ENCODE peak calls at places on chromosomes 11 and 22, in four cellular contexts. One of them, this sample, is unnamed.

GRCh38 chr11:115256326-115257197 is 247.7 kb downstream of the CADM1 start:
- DNase-seq in K562: no peak
- DNase-seq in GM12878: peak
- DNase-seq in SK-N-SH: peak
- DNase-seq in this sample: no peak

GRCh38 chr22:19463491-19464469 is 15.2 kb downstream of the UFD1 start:
- DNase-seq in GM12878: no peak
- DNase-seq in SK-N-SH: no peak
- DNase-seq in K562: no peak
- DNase-seq in this sample: no peak

GRCh38 chr22:19779685-19780268 is 19.2 kb downstream of the TBX1 start:
- DNase-seq in SK-N-SH: no peak
- DNase-seq in K562: no peak
- DNase-seq in GM12878: no peak
- DNase-seq in this sample: no peak

GRCh38 chr11:69423611-69424385 is 57.7 kb upstream of the LINC01488 start:
- DNase-seq in SK-N-SH: no peak
- DNase-seq in K562: no peak
- DNase-seq in GM12878: no peak
- DNase-seq in this sample: no peak

GRCh38 chr11:100581318-100581717 is 105.8 kb upstream of the ARHGAP42 start:
- DNase-seq in GM12878: no peak
- DNase-seq in SK-N-SH: no peak
- DNase-seq in K562: no peak
- DNase-seq in this sample: no peak

GRCh38 chr22:48277868-48278581 is 1515.6 kb downstream of the TBC1D22A start:
- DNase-seq in K562: no peak
- DNase-seq in GM12878: no peak
- DNase-seq in SK-N-SH: no peak
- DNase-seq in this sample: no peak

GRCh38 chr11:47376183-47376542 is 2.2 kb downstream of the SPI1 start:
- DNase-seq in K562: no peak
- DNase-seq in GM12878: no peak
- DNase-seq in SK-N-SH: no peak
- DNase-seq in this sample: no peak

GRCh38 chr11:117417342-117417741 is 89.7 kb downstream of the CEP164 start:
- DNase-seq in K562: no peak
- DNase-seq in SK-N-SH: no peak
- DNase-seq in GM12878: no peak
- DNase-seq in this sample: no peak

GRCh38 chr11:132008872-132009271 is 638.5 kb downstream of the NTM start:
- DNase-seq in SK-N-SH: no peak
- DNase-seq in K562: no peak
- DNase-seq in GM12878: no peak
- DNase-seq in this sample: no peak

GRCh38 chr11:65454696-65455456 is 32.3 kb downstream of the NEAT1 start:
- DNase-seq in SK-N-SH: peak
- DNase-seq in GM12878: peak
- DNase-seq in K562: peak
- DNase-seq in this sample: peak

GRCh38 chr11:72441647-72442267 is 7.4 kb upstream of the CLPB start:
- DNase-seq in SK-N-SH: no peak
- DNase-seq in K562: no peak
- DNase-seq in GM12878: no peak
- DNase-seq in this sample: no peak

GRCh38 chr11:64178203-64178602 is 7.8 kb upstream of the STIP1 start:
- DNase-seq in GM12878: no peak
- DNase-seq in K562: no peak
- DNase-seq in SK-N-SH: no peak
- DNase-seq in this sample: no peak

GRCh38 chr11:64180871-64181270 is 5.1 kb upstream of the STIP1 start:
- DNase-seq in K562: no peak
- DNase-seq in GM12878: no peak
- DNase-seq in SK-N-SH: peak
- DNase-seq in this sample: no peak

GRCh38 chr11:64183890-64184289 is 2.1 kb upstream of the STIP1 start:
- DNase-seq in GM12878: no peak
- DNase-seq in SK-N-SH: no peak
- DNase-seq in K562: no peak
- DNase-seq in this sample: no peak

GRCh38 chr11:64179221-64179620 is 6.8 kb upstream of the STIP1 start:
- DNase-seq in K562: no peak
- DNase-seq in SK-N-SH: no peak
- DNase-seq in GM12878: no peak
- DNase-seq in this sample: no peak

GRCh38 chr11:64181506-64182411 is 4.2 kb upstream of the STIP1 start:
- DNase-seq in SK-N-SH: peak
- DNase-seq in GM12878: no peak
- DNase-seq in K562: peak
- DNase-seq in this sample: peak
- H3K4me3 ChIP-seq in SK-N-SH: peak
- H3K4me3 ChIP-seq in GM12878: peak
- H3K4me3 ChIP-seq in K562: peak
- H3K4me3 ChIP-seq in this sample: peak

GRCh38 chr11:68044145-68044813 is 5.5 kb downstream of the TCIRG1 start:
- DNase-seq in SK-N-SH: peak
- DNase-seq in K562: no peak
- DNase-seq in GM12878: no peak
- DNase-seq in this sample: no peak

GRCh38 chr11:68043029-68043348 is 4.2 kb downstream of the TCIRG1 start:
- DNase-seq in SK-N-SH: peak
- DNase-seq in GM12878: no peak
- DNase-seq in K562: peak
- DNase-seq in this sample: no peak

GRCh38 chr11:68044898-68045351 is 6.1 kb downstream of the TCIRG1 start:
- DNase-seq in GM12878: no peak
- DNase-seq in SK-N-SH: peak
- DNase-seq in K562: no peak
- DNase-seq in this sample: no peak

GRCh38 chr11:68042219-68043028 is 3.6 kb downstream of the TCIRG1 start:
- DNase-seq in SK-N-SH: peak
- DNase-seq in K562: no peak
- DNase-seq in GM12878: no peak
- DNase-seq in this sample: no peak

DNA sequence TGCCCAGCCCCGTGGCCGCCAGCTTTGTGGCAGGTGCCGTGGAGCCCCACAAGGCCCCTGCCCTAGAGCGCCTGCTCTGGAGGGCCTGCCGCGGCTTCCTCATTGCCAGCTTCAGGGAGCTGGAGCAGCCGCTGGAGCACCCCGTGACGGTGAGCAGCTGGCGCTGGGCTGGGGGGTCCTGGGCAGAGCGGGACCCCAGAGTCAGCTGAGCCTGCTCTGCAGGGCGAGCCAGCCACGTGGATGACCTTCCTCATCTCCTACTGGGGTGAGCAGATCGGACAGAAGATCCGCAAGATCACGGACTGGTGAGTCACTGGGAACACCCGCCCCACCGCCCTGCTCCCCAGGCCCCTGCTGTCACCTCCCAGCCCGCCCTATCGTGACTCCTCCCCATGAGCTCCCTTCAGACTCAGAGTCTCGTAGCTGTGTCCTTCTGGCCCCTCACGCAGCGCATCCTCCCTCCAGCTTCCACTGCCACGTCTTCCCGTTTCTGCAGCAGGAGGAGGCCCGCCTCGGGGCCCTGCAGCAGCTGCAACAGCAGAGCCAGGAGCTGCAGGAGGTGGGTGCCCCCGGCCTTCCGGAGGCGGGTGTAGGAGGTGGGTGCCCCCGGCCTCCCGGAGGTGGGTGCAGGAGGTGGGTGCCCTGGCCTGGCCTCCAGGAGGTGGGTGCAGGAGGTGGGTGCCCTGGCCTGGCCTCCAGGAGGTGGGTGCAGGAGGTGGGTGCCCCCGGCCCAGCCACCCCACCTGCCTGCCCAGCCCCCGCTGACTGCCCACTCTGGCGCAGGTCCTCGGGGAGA is 4.7 kb downstream of the TCIRG1 start:
- DNase-seq in K562: peak
- DNase-seq in SK-N-SH: peak
- DNase-seq in GM12878: no peak
- DNase-seq in this sample: no peak
- TF ChIP-seq NFIC in K562: no peak
- TF ChIP-seq NFIC in SK-N-SH: no peak
- TF ChIP-seq NFIC in GM12878: no peak
- TF ChIP-seq NFIC in this sample: no peak

DNA sequence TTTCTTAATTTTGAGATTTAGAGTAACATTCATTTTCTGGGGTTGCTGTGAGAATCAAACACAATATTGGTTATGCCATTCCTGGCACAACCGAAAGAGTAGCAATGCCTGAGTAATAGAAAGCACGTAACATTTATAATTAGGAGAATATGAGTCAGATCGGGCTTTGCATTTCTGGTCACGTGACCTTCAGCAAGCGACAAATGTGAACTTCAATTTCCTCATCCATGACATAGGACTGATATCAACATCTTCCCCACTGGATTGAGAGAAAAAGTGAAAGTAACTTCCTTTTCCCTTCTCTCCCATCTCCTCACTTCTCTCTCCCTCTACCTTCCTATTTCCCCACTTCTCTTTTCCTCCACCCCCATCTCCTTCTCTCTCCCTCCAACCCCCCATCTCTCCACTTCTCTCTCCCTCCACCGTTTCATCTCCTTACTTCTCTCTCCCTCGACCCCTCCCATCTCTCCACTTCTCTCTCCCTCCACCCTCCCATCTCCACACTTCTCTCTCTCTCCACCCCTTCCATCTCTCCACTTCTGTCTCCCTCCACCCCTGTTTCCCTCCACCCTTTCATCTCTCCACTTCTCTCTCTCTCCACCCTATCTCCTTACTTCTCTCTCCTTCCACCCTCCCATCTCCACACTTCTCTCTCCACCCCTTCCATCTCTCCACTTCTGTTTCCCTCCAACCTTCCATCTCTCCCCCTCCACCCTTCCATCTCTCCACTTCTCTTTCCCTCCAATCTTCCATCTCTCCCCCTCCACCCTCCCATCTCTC is 33.5 kb upstream of the CAT start:
- DNase-seq in SK-N-SH: no peak
- DNase-seq in K562: no peak
- DNase-seq in GM12878: peak
- DNase-seq in this sample: no peak
- H3K4me3 ChIP-seq in SK-N-SH: no peak
- H3K4me3 ChIP-seq in K562: no peak
- H3K4me3 ChIP-seq in GM12878: peak
- H3K4me3 ChIP-seq in this sample: no peak

GRCh38 chr11:74468058-74468457 is 709 bp upstream of the KCNE3 start:
- DNase-seq in SK-N-SH: no peak
- DNase-seq in K562: no peak
- DNase-seq in GM12878: no peak
- DNase-seq in this sample: no peak

GRCh38 chr11:74464746-74465145 is 2.6 kb downstream of the KCNE3 start:
- DNase-seq in GM12878: no peak
- DNase-seq in SK-N-SH: no peak
- DNase-seq in K562: no peak
- DNase-seq in this sample: no peak

GRCh38 chr11:74465291-74465708 is 2.0 kb downstream of the KCNE3 start:
- DNase-seq in SK-N-SH: no peak
- DNase-seq in GM12878: no peak
- DNase-seq in K562: peak
- DNase-seq in this sample: peak

GRCh38 chr11:74468521-74469280 is 1.4 kb upstream of the KCNE3 start:
- DNase-seq in SK-N-SH: no peak
- DNase-seq in GM12878: no peak
- DNase-seq in K562: no peak
- DNase-seq in this sample: no peak

GRCh38 chr11:74466916-74467885 is at the start of gene KCNE3:
- DNase-seq in SK-N-SH: no peak
- DNase-seq in GM12878: no peak
- DNase-seq in K562: peak
- DNase-seq in this sample: no peak
- TF ChIP-seq NFIC in SK-N-SH: no peak
- TF ChIP-seq NFIC in GM12878: no peak
- TF ChIP-seq NFIC in K562: no peak
- TF ChIP-seq NFIC in this sample: no peak

GRCh38 chr11:110613526-110613925 is 98.7 kb downstream of the ARHGAP20 start:
- DNase-seq in SK-N-SH: no peak
- DNase-seq in K562: no peak
- DNase-seq in GM12878: no peak
- DNase-seq in this sample: no peak
- H3K4me3 ChIP-seq in SK-N-SH: no peak
- H3K4me3 ChIP-seq in K562: no peak
- H3K4me3 ChIP-seq in GM12878: no peak
- H3K4me3 ChIP-seq in this sample: no peak

GRCh38 chr11:114172055-114172861 is 112.7 kb downstream of the ZBTB16 start:
- DNase-seq in K562: no peak
- DNase-seq in GM12878: no peak
- DNase-seq in SK-N-SH: no peak
- DNase-seq in this sample: no peak

GRCh38 chr11:114169321-114169749 is 109.8 kb downstream of the ZBTB16 start:
- DNase-seq in GM12878: no peak
- DNase-seq in SK-N-SH: no peak
- DNase-seq in K562: no peak
- DNase-seq in this sample: no peak

GRCh38 chr11:114172871-114173444 is 113.4 kb downstream of the ZBTB16 start:
- DNase-seq in GM12878: no peak
- DNase-seq in K562: no peak
- DNase-seq in SK-N-SH: no peak
- DNase-seq in this sample: no peak

GRCh38 chr11:114170226-114170625 is 110.7 kb downstream of the ZBTB16 start:
- DNase-seq in K562: no peak
- DNase-seq in SK-N-SH: no peak
- DNase-seq in GM12878: no peak
- DNase-seq in this sample: no peak

DNA sequence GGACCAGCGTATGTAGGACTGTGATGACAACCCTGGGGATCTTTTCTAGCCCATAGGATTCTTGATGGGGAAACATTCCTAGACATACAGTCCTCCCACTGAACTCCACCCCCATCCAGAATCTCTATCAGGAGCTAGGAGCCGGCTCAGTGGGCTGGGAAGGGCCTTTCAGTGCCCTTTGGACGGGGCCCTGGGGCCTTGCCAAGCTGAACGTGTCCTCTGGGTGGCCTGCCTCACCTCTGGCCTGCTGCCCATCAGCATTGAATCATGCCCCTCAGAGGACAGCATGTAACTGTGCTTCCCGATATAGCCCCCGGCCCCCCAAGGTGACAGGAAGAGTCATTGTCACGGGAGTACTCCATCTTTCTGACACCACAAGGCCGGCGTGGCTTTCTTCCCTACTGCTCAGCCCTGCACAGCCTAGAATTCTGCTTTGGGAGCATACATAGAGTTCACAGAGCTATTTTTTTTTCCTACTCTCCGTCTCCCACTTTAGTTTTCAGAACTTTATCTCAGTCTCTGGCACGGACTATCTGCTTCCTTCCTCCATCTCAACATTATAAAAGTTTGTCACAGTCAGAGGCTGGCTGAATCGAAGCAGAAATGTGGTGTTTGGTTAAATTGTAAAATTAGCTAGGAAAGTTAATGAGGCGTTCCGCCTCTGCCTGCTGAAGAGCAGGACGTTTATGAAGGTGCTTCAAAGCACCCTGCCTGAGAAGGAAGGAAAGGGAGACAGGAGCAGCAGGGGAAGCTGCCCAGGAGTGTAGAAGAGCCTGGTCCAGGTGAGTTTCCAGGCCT is 111.9 kb downstream of the ZBTB16 start:
- DNase-seq in K562: no peak
- DNase-seq in GM12878: no peak
- DNase-seq in SK-N-SH: no peak
- DNase-seq in this sample: peak
- TF ChIP-seq NFIC in K562: no peak
- TF ChIP-seq NFIC in GM12878: no peak
- TF ChIP-seq NFIC in SK-N-SH: no peak
- TF ChIP-seq NFIC in this sample: no peak

GRCh38 chr11:107593941-107594340 is 3.0 kb downstream of the ELMOD1 start:
- DNase-seq in K562: no peak
- DNase-seq in GM12878: no peak
- DNase-seq in SK-N-SH: no peak
- DNase-seq in this sample: no peak
- H3K4me3 ChIP-seq in K562: no peak
- H3K4me3 ChIP-seq in GM12878: no peak
- H3K4me3 ChIP-seq in SK-N-SH: no peak
- H3K4me3 ChIP-seq in this sample: no peak